ENCODE peak calls at places on chromosomes 11 and 22, in four cellular contexts. L, I, Q and V are unnamed samples.

GRCh38 chr22:36163497-36163896 is 2.9 kb upstream of the APOL3 start:
- DNase-seq in I (no peak), L (no peak), Q (no peak), V (no peak)

GRCh38 chr22:37115032-37115431 is 5.5 kb upstream of the TMPRSS6 start:
- DNase-seq in L (no peak), I (no peak), Q (no peak), V (no peak)

GRCh38 chr22:24952837-24953293 is 349 bp downstream of the KIAA1671 start:
- DNase-seq in L (no peak), Q (peak; percentile 65), I (peak; percentile 76), V (peak; percentile 43)

GRCh38 chr11:41404109-41404508 is 55.3 kb downstream of the LRRC4C start:
- DNase-seq in I (peak; percentile 10), Q (no peak), L (no peak), V (no peak)

GRCh38 chr11:117824571-117825537 is at the start of gene FXYD2:
- DNase-seq in Q (peak; percentile 72), I (no peak), L (no peak), V (peak; percentile 56)

GRCh38 chr11:124643605-124644425 is 21.2 kb downstream of the TBRG1 start:
- DNase-seq in I (no peak), Q (no peak), L (no peak), V (no peak)

GRCh38 chr22:23832226-23833016 is 6.4 kb downstream of the DERL3 start:
- DNase-seq in I (no peak), L (no peak), Q (no peak), V (no peak)

GRCh38 chr22:47192651-47193437 is 430.4 kb downstream of the TBC1D22A start:
- DNase-seq in I (peak; percentile 82), L (peak; percentile 8), Q (no peak), V (no peak)

DNA sequence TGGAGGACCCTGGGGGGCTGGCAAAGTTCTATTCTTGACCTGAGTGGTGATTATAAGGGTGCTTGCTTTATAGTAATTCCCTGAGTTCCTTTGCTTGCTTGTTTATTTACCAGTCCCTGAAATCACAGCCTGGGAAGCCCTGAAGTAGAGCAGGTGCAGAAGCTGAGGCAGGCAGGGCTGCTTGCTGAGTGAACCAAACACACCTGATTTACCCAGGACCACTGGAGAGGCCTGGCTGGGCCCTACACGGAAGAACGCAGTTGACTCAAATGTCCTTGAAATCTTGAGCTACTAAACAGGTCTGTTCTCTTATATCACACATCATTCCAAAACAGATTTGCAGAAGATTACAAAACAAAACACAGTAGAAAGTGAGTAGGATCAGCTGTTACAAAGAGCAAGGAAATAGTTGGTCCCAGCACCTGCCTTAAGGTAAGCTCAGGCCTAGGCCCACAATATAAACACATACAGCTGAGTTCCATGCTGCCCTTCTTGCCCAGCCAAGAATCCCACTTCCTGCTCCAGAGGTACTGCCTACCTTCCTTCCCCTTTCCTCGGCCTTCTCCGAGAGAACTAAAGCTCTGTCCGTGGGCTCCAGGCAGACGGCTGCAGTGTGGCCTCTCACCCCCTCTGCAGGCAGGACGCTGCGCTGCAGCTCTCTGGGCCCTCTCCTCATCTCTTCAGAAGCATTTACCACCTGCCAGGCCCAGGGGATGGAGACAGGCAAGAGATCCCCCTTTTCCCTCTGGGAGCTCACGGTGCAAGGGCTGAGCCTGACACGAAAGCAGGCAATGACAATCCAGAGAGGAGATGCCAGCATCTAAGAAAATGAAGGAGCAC is 46.1 kb upstream of the SCUBE2 start:
- DNase-seq in Q (peak; percentile 86), I (peak; percentile 78), L (peak; percentile 53), V (peak; percentile 71)
- H3K27ac ChIP-seq in Q (peak overlapping the region; percentile 70), I (peak overlapping the region; percentile 7), L (no peak overlapping the region), V (peak overlapping the region; percentile 28)

DNA sequence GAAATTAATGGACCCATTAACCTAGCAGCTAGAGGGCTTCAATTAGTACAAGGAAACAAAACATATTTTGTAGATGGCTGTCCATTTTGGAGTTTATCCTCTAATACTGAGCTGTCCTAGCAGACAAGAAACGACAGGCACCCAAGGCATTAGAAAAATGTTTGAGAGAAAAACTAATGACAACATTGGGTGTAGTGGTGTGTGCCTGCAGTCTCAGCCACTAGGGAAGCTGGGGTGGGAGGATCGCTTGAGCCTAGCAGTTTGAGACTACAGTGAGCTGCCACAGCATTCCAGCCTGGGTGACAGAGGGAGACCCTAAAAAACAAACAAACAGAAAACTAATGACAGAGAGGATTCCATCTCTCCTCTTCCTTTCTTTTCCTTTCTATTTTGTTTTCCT is 1.5 kb downstream of the A4GALT start:
- DNase-seq in I (no peak), Q (no peak), L (no peak), V (no peak)
- H3K27ac ChIP-seq in I (no peak overlapping the region), Q (peak overlapping the region; percentile 48), L (peak overlapping the region; percentile 53), V (peak overlapping the region; percentile 97)

GRCh38 chr11:46239801-46240061 is 37.7 kb upstream of the CREB3L1 start:
- DNase-seq in I (no peak), L (no peak), Q (no peak), V (no peak)
- H3K27ac ChIP-seq in I (no peak overlapping the region), L (no peak overlapping the region), Q (peak overlapping the region; percentile 16), V (peak overlapping the region; percentile 97)

DNA sequence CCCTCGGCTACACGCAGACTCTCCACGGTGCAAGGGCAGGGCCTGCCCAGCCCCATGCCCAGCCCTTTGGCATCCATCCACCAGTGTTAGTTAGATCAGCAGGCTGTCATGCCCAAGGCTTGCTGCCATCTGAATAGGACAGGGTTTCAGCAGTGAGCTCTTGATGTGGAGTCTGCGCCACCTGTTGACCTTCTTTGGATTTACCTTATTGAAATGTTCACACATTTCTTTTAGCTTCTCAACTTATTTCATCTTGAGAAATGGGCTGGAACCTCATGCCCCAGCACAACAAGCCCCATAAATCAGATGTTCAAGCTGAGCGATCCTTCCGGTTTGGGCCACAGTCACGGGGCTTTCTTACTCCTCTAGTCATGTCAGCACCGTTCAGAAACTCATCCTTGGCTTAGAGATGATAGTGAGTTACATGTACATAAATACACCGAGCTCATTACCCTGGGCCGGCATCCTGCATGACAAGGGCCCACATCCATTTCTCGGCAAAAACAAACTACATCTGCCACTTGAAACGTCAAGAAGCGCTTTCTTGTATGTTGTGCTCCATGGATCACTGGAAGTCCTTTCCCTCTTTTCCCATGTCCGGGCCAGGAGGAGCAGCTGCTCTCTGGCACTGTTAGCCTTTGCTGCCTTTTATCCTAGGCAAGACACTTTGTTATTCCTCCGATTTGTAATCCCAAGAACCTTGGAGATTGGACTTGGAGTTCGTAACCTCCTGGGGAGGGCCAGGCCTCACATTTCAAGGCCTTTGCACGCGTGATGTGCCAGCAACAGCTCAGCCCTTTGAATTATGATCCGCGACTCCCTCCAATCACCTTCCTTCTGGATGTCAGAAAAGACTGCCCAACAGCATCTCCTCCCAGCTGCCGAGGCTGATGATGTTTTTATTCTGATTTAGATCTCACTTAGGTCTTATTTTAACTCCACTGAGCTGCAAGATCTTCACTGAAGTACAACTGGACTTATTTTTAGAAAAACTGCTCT is 61.9 kb downstream of the PARVB start:
- DNase-seq in Q (peak; percentile 76), I (peak; percentile 78), L (no peak), V (peak; percentile 72)
- H3K27ac ChIP-seq in Q (no peak overlapping the region), I (no peak overlapping the region), L (no peak overlapping the region), V (peak overlapping the region; percentile 32)

GRCh38 chr22:39935622-39936021 is 24.6 kb upstream of the TMA7B start:
- DNase-seq in Q (no peak), I (no peak), L (no peak), V (no peak)
- H3K27ac ChIP-seq in Q (no peak overlapping the region), I (no peak overlapping the region), L (no peak overlapping the region), V (no peak overlapping the region)

GRCh38 chr11:68121067-68121899 is at the start of gene CHKA:
- DNase-seq in I (peak; percentile 92), Q (peak; percentile 94), L (peak; percentile 87), V (peak; percentile 91)

GRCh38 chr11:68117896-68118470 is 3.2 kb downstream of the CHKA start:
- DNase-seq in I (no peak), L (no peak), Q (no peak), V (no peak)

GRCh38 chr11:68116892-68117435 is 4.2 kb downstream of the CHKA start:
- DNase-seq in L (no peak), I (no peak), Q (no peak), V (no peak)

GRCh38 chr11:68120212-68121066 is 749 bp downstream of the CHKA start:
- DNase-seq in Q (peak; percentile 70), L (peak; percentile 46), I (no peak), V (peak; percentile 56)

DNA sequence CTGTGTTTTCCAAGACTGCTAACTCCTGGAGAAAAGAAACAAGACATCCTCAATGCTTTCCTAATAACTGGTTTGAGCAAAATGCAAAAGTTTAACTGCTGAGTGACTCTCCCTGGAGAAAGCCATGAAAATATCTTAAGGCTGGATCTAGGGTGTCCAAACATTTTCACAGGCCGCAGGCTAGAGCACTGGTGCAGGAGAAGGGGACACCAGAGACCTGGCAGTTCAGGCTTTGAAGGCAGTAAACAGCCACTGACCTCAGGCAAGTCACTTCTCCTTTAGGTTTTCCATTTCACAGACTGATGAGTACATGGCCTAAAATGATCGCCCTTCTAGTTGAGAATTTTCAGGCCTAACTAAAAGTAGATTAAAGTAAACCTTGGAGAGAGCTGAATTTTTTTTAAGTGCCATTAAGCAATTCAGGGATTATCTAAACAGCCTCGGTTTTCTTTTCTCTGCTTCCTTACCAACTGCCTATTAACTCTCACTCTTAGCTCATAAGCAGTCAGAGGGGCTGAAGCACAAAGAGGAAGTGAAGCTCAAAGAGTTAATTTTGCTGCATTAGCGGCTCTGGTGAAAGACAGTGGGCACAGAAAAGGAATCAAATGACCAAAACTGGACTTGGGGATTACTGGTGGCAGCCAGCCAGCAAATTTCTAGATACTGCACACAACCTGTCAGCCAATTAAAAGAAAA is 2.3 kb downstream of the CHKA start:
- DNase-seq in Q (peak; percentile 71), I (no peak), L (no peak), V (no peak)
- H3K27ac ChIP-seq in Q (peak overlapping the region; percentile 98), I (peak overlapping the region; percentile 77), L (peak overlapping the region; percentile 58), V (peak overlapping the region; percentile 8)

GRCh38 chr11:70481625-70482528 is 83.5 kb downstream of the CTTN start:
- DNase-seq in L (no peak), Q (no peak), I (peak; percentile 83), V (peak; percentile 42)
- H3K27ac ChIP-seq in L (no peak overlapping the region), Q (no peak overlapping the region), I (peak overlapping the region; percentile 29), V (peak overlapping the region; percentile 93)

GRCh38 chr11:114081641-114082414 is 22.3 kb downstream of the ZBTB16 start:
- DNase-seq in L (no peak), I (no peak), Q (no peak), V (no peak)
- H3K27ac ChIP-seq in L (no peak overlapping the region), I (peak overlapping the region; percentile 39), Q (peak overlapping the region; percentile 82), V (peak overlapping the region; percentile 96)